ENCODE peak calls at places on chromosomes 4 and X, in eight cellular contexts. One of them, this sample, is unnamed.

GRCh38 chr4:108058685-108059440 is 69.2 kb downstream of the HADH start:
- DNase-seq in GM23248: peak
- DNase-seq in heart left ventricle: no peak
- DNase-seq in neural progenitor cell: peak
- DNase-seq in tibial nerve: no peak
- DNase-seq in HCT116: peak
- DNase-seq in breast epithelium: no peak
- DNase-seq in HL-60: no peak
- DNase-seq in this sample: no peak

GRCh38 chrX:2489446-2490445 is 11.0 kb downstream of the DHRSX start:
- DNase-seq in GM23248: no peak
- DNase-seq in heart left ventricle: peak
- DNase-seq in neural progenitor cell: no peak
- DNase-seq in tibial nerve: no peak
- DNase-seq in HCT116: no peak
- DNase-seq in breast epithelium: no peak
- DNase-seq in HL-60: no peak
- DNase-seq in this sample: no peak

GRCh38 chr4:38328963-38329729 is 334.9 kb upstream of the KLF3 start:
- DNase-seq in GM23248: no peak
- DNase-seq in heart left ventricle: no peak
- DNase-seq in neural progenitor cell: no peak
- DNase-seq in tibial nerve: no peak
- DNase-seq in HCT116: no peak
- DNase-seq in breast epithelium: no peak
- DNase-seq in HL-60: peak
- DNase-seq in this sample: peak

GRCh38 chr4:152258391-152258790 is 277.5 kb downstream of the FBXW7 start:
- DNase-seq in GM23248: no peak
- DNase-seq in heart left ventricle: no peak
- DNase-seq in neural progenitor cell: no peak
- DNase-seq in tibial nerve: no peak
- DNase-seq in HCT116: no peak
- DNase-seq in breast epithelium: no peak
- DNase-seq in HL-60: no peak
- DNase-seq in this sample: no peak

GRCh38 chrX:72018277-72019112 is 107.8 kb downstream of the NHSL2 start:
- DNase-seq in GM23248: peak
- DNase-seq in heart left ventricle: peak
- DNase-seq in neural progenitor cell: peak
- DNase-seq in tibial nerve: peak
- DNase-seq in HCT116: peak
- DNase-seq in breast epithelium: peak
- DNase-seq in HL-60: peak
- DNase-seq in this sample: peak

GRCh38 chr4:101157415-101158135 is 189.8 kb downstream of the PPP3CA start:
- DNase-seq in GM23248: peak
- DNase-seq in heart left ventricle: no peak
- DNase-seq in neural progenitor cell: no peak
- DNase-seq in tibial nerve: no peak
- DNase-seq in HCT116: no peak
- DNase-seq in breast epithelium: no peak
- DNase-seq in HL-60: no peak
- DNase-seq in this sample: no peak

GRCh38 chrX:124127496-124127895 is 166.0 kb downstream of the STAG2 start:
- DNase-seq in GM23248: no peak
- DNase-seq in heart left ventricle: no peak
- DNase-seq in neural progenitor cell: no peak
- DNase-seq in tibial nerve: no peak
- DNase-seq in HCT116: no peak
- DNase-seq in breast epithelium: no peak
- DNase-seq in HL-60: no peak
- DNase-seq in this sample: no peak

GRCh38 chrX:13223868-13224555 is 95.8 kb downstream of the ATXN3L start:
- DNase-seq in GM23248: peak
- DNase-seq in heart left ventricle: no peak
- DNase-seq in neural progenitor cell: no peak
- DNase-seq in tibial nerve: no peak
- DNase-seq in HCT116: peak
- DNase-seq in breast epithelium: no peak
- DNase-seq in HL-60: no peak
- DNase-seq in this sample: no peak

GRCh38 chr4:140071806-140072205 is 82.2 kb downstream of the MAML3 start:
- DNase-seq in GM23248: peak
- DNase-seq in heart left ventricle: no peak
- DNase-seq in neural progenitor cell: no peak
- DNase-seq in tibial nerve: peak
- DNase-seq in HCT116: no peak
- DNase-seq in breast epithelium: no peak
- DNase-seq in HL-60: peak
- DNase-seq in this sample: peak

GRCh38 chr4:120207021-120207420 is 140.4 kb upstream of the MAD2L1 start:
- DNase-seq in GM23248: no peak
- DNase-seq in heart left ventricle: no peak
- DNase-seq in neural progenitor cell: no peak
- DNase-seq in tibial nerve: no peak
- DNase-seq in HCT116: no peak
- DNase-seq in breast epithelium: no peak
- DNase-seq in HL-60: no peak
- DNase-seq in this sample: no peak

GRCh38 chrX:108304210-108304609 is 134.0 kb downstream of the COL4A6 start:
- DNase-seq in GM23248: no peak
- DNase-seq in heart left ventricle: no peak
- DNase-seq in neural progenitor cell: peak
- DNase-seq in tibial nerve: no peak
- DNase-seq in HCT116: no peak
- DNase-seq in breast epithelium: no peak
- DNase-seq in HL-60: no peak
- DNase-seq in this sample: no peak

GRCh38 chr4:5710065-5710961 is 688 bp upstream of the EVC start:
- DNase-seq in GM23248: peak
- DNase-seq in heart left ventricle: no peak
- DNase-seq in neural progenitor cell: peak
- DNase-seq in tibial nerve: no peak
- DNase-seq in HCT116: no peak
- DNase-seq in breast epithelium: no peak
- DNase-seq in HL-60: no peak
- DNase-seq in this sample: no peak

GRCh38 chr4:23921447-23921845 is 31.6 kb upstream of the PPARGC1A start:
- DNase-seq in GM23248: no peak
- DNase-seq in heart left ventricle: no peak
- DNase-seq in neural progenitor cell: peak
- DNase-seq in tibial nerve: no peak
- DNase-seq in HCT116: no peak
- DNase-seq in breast epithelium: no peak
- DNase-seq in HL-60: no peak
- DNase-seq in this sample: no peak

GRCh38 chr4:187550256-187550950 is 445.2 kb upstream of the ZFP42 start:
- DNase-seq in GM23248: no peak
- DNase-seq in heart left ventricle: no peak
- DNase-seq in neural progenitor cell: no peak
- DNase-seq in tibial nerve: no peak
- DNase-seq in HCT116: peak
- DNase-seq in breast epithelium: no peak
- DNase-seq in HL-60: no peak
- DNase-seq in this sample: no peak

GRCh38 chr4:4390046-4390445 is 3.1 kb downstream of the NSG1 start:
- DNase-seq in GM23248: no peak
- DNase-seq in heart left ventricle: no peak
- DNase-seq in neural progenitor cell: no peak
- DNase-seq in tibial nerve: no peak
- DNase-seq in HCT116: no peak
- DNase-seq in breast epithelium: no peak
- DNase-seq in HL-60: no peak
- DNase-seq in this sample: no peak

GRCh38 chr4:13706130-13706529 is 78.6 kb upstream of the BOD1L1 start:
- DNase-seq in GM23248: no peak
- DNase-seq in heart left ventricle: no peak
- DNase-seq in neural progenitor cell: no peak
- DNase-seq in tibial nerve: no peak
- DNase-seq in HCT116: no peak
- DNase-seq in breast epithelium: no peak
- DNase-seq in HL-60: no peak
- DNase-seq in this sample: no peak

DNA sequence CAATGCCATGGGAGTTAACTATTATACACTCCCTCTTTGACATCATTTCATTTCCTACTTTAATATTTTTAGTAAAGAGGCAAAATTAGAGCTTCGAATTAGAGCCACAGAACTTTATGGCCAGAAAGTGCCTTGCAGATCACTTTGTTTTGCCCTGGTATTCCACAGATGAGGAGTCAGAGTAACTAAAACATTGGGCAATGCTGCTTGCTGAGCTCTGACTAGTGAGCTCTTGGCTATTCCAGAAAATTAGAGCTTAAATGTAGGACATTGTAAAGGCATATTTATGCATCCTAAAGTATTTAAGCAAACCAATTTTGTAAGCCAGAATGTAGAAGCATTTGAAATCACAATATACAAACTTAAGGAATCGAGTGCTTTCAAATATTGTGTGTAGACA is 6.3 kb upstream of the ZNF827 start:
- DNase-seq in GM23248: peak
- DNase-seq in heart left ventricle: no peak
- DNase-seq in neural progenitor cell: no peak
- DNase-seq in tibial nerve: no peak
- DNase-seq in HCT116: no peak
- DNase-seq in breast epithelium: no peak
- DNase-seq in HL-60: no peak
- DNase-seq in this sample: no peak
- H3K27ac ChIP-seq in GM23248: no peak
- H3K27ac ChIP-seq in heart left ventricle: no peak
- H3K27ac ChIP-seq in neural progenitor cell: no peak
- H3K27ac ChIP-seq in tibial nerve: no peak
- H3K27ac ChIP-seq in HCT116: no peak
- H3K27ac ChIP-seq in breast epithelium: no peak
- H3K27ac ChIP-seq in HL-60: no peak
- H3K27ac ChIP-seq in this sample: no peak

GRCh38 chr4:81747242-81747930 is 275.7 kb upstream of the RASGEF1B start:
- DNase-seq in GM23248: no peak
- DNase-seq in heart left ventricle: no peak
- DNase-seq in neural progenitor cell: no peak
- DNase-seq in tibial nerve: no peak
- DNase-seq in HCT116: no peak
- DNase-seq in breast epithelium: no peak
- DNase-seq in HL-60: peak
- DNase-seq in this sample: no peak

GRCh38 chr4:81746071-81746470 is 274.4 kb upstream of the RASGEF1B start:
- DNase-seq in GM23248: no peak
- DNase-seq in heart left ventricle: no peak
- DNase-seq in neural progenitor cell: no peak
- DNase-seq in tibial nerve: no peak
- DNase-seq in HCT116: no peak
- DNase-seq in breast epithelium: no peak
- DNase-seq in HL-60: no peak
- DNase-seq in this sample: no peak

GRCh38 chr4:81745076-81745475 is 273.4 kb upstream of the RASGEF1B start:
- DNase-seq in GM23248: no peak
- DNase-seq in heart left ventricle: no peak
- DNase-seq in neural progenitor cell: no peak
- DNase-seq in tibial nerve: no peak
- DNase-seq in HCT116: no peak
- DNase-seq in breast epithelium: no peak
- DNase-seq in HL-60: peak
- DNase-seq in this sample: no peak

GRCh38 chr4:81740492-81740891 is 268.8 kb upstream of the RASGEF1B start:
- DNase-seq in GM23248: no peak
- DNase-seq in heart left ventricle: no peak
- DNase-seq in neural progenitor cell: no peak
- DNase-seq in tibial nerve: peak
- DNase-seq in HCT116: no peak
- DNase-seq in breast epithelium: no peak
- DNase-seq in HL-60: no peak
- DNase-seq in this sample: no peak

DNA sequence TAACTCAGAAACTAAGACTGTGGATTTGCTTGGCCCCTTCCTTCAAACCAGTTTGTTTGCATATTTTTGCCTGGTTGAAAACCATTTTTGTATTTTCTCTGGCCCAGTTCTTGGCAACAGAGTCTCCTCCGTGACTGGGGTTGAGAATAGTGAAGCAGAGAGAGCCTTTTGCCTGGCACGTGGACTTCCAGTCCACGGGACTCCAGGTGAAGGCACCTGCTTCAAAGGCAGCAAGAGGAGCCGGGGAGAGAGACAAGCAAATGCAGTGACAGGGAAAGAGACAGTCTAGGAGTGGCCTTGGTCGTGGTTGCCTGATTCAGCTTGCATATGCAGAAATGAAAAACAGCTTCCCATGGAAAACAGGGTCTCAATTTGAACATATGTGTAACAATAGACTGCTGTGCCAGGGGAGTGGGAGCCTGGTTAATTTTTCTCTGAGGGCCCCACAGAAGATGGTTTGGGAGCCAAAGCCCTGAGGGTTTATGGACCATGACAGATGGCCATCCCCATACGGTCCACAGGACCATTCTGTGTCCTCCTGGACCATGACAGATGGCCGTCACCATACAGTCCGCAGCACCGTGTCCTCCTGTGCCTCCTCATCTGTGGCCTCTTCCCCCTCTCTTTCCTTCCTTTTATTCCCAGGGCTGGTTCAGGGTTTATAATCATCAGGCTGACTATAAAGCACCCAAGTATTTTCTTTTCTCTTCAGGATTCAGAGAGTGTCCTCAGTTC is 272.2 kb upstream of the RASGEF1B start:
- DNase-seq in GM23248: no peak
- DNase-seq in heart left ventricle: no peak
- DNase-seq in neural progenitor cell: no peak
- DNase-seq in tibial nerve: no peak
- DNase-seq in HCT116: no peak
- DNase-seq in breast epithelium: no peak
- DNase-seq in HL-60: no peak
- DNase-seq in this sample: no peak
- H3K4me3 ChIP-seq in GM23248: no peak
- H3K4me3 ChIP-seq in heart left ventricle: no peak
- H3K4me3 ChIP-seq in neural progenitor cell: no peak
- H3K4me3 ChIP-seq in tibial nerve: no peak
- H3K4me3 ChIP-seq in HCT116: no peak
- H3K4me3 ChIP-seq in breast epithelium: no peak
- H3K4me3 ChIP-seq in HL-60: no peak
- H3K4me3 ChIP-seq in this sample: no peak

GRCh38 chr4:159401791-159402380 is 299.0 kb downstream of the RAPGEF2 start:
- DNase-seq in GM23248: peak
- DNase-seq in heart left ventricle: no peak
- DNase-seq in neural progenitor cell: peak
- DNase-seq in tibial nerve: no peak
- DNase-seq in HCT116: no peak
- DNase-seq in breast epithelium: no peak
- DNase-seq in HL-60: no peak
- DNase-seq in this sample: no peak
- H3K27ac ChIP-seq in GM23248: peak
- H3K27ac ChIP-seq in heart left ventricle: peak
- H3K27ac ChIP-seq in neural progenitor cell: no peak
- H3K27ac ChIP-seq in tibial nerve: no peak
- H3K27ac ChIP-seq in HCT116: no peak
- H3K27ac ChIP-seq in breast epithelium: no peak
- H3K27ac ChIP-seq in HL-60: no peak
- H3K27ac ChIP-seq in this sample: no peak

DNA sequence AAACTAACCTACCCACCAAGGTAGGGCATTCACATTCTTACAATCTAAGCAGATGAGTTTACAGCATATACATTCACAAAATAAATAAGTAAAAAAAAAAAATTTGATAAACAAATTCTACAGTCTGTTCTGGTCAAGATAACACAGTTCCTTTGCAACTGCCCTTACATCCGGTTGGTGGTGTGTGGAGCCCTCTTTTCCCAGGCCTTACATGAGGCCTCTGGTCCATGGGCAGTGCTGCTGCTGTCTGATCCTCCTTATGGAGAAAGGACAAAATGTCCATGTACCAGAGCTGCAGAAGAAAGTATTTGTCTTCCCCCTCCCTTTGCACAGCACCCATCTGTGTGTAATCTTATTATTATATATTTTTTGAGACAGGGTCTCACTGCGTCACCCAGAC is 2.2 kb upstream of the SEPTIN11 start:
- DNase-seq in GM23248: no peak
- DNase-seq in heart left ventricle: no peak
- DNase-seq in neural progenitor cell: no peak
- DNase-seq in tibial nerve: no peak
- DNase-seq in HCT116: no peak
- DNase-seq in breast epithelium: no peak
- DNase-seq in HL-60: no peak
- DNase-seq in this sample: no peak
- H3K4me3 ChIP-seq in GM23248: peak
- H3K4me3 ChIP-seq in heart left ventricle: no peak
- H3K4me3 ChIP-seq in neural progenitor cell: no peak
- H3K4me3 ChIP-seq in tibial nerve: no peak
- H3K4me3 ChIP-seq in HCT116: no peak
- H3K4me3 ChIP-seq in breast epithelium: no peak
- H3K4me3 ChIP-seq in HL-60: no peak
- H3K4me3 ChIP-seq in this sample: no peak